ENCODE peak calls at places on chromosomes 1 and 21, in five cellular contexts. K, W, L, I and J are unnamed samples.

GRCh38 chr1:226279498-226279897 is 29.5 kb downstream of the LIN9 start:
- DNase-seq in I (no peak), L (no peak), K (no peak), W (no peak), J (no peak)

GRCh38 chr1:184563308-184563707 is 176.5 kb downstream of the C1orf21 start:
- DNase-seq in W (peak), I (no peak), L (no peak), K (no peak), J (peak)

GRCh38 chr1:13948851-13949490 is 249.0 kb downstream of the PRDM2 start:
- DNase-seq in I (no peak), W (no peak), L (no peak), K (no peak), J (no peak)

GRCh38 chr1:104648269-104648691 is 898.6 kb downstream of the AMY1C start:
- DNase-seq in K (no peak), L (no peak), W (no peak), I (peak), J (peak)

GRCh38 chr1:236978740-236979139 is 25.5 kb downstream of the MT1HL1 start:
- DNase-seq in I (no peak), K (no peak), W (no peak), L (no peak), J (no peak)

GRCh38 chr1:223233410-223234163 is 90.5 kb upstream of the TLR5 start:
- DNase-seq in L (no peak), W (peak), K (peak), I (peak), J (no peak)

GRCh38 chr1:190250368-190250767 is 227.3 kb downstream of the BRINP3 start:
- DNase-seq in I (no peak), L (no peak), W (no peak), K (no peak), J (no peak)

GRCh38 chr1:6756455-6756854 is 28.8 kb upstream of the CAMTA1 start:
- DNase-seq in K (no peak), L (no peak), W (no peak), I (no peak), J (no peak)

GRCh38 chr1:187641015-187641414 is 812.3 kb downstream of the PLA2G4A start:
- DNase-seq in I (peak), K (no peak), W (no peak), L (no peak), J (no peak)

GRCh38 chr1:213138391-213138790 is 87.3 kb downstream of the RPS6KC1 start:
- DNase-seq in I (peak), K (no peak), L (no peak), W (no peak), J (no peak)

GRCh38 chr1:110424699-110425098 is 17.2 kb upstream of the LAMTOR5 start:
- DNase-seq in K (no peak), I (no peak), L (no peak), W (no peak), J (no peak)

GRCh38 chr21:8991088-8991907 is 1530.1 kb upstream of the TPTE start:
- DNase-seq in I (peak), L (no peak), K (peak), W (no peak), J (no peak)

GRCh38 chr1:147504801-147505303 is 36.4 kb upstream of the BCL9 start:
- DNase-seq in W (peak), I (no peak), L (no peak), K (peak), J (peak)

DNA sequence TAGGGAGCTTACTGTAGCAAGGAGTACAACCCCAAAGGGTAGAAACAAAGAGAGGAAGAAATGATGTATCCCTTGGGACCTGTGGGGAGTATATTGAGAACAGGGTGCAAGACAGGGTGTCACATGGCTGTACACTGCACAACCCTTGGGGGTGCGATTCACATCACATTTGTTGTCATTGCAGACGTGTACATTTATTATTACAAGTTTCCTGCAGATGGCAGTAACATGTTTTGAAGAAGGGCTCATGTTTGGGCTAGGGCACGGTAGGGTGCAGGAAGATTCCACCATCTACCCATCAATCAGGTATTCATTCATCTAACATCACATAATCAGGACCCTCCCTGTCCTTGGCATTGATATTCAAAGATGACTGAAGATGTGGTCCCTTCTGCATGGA is 62.5 kb downstream of the NDUFS5 start:
- DNase-seq in I (no peak), W (no peak), L (no peak), K (no peak), J (no peak)
- TF ChIP-seq MXI1 in I (no peak), W (no peak), L (no peak), K (no peak), J (no peak)

GRCh38 chr1:230849451-230850194 is 18.7 kb downstream of the C1orf198 start:
- DNase-seq in L (no peak), W (peak), K (no peak), I (no peak), J (no peak)
- TF ChIP-seq MXI1 in L (no peak), W (no peak), K (no peak), I (no peak), J (no peak)

DNA sequence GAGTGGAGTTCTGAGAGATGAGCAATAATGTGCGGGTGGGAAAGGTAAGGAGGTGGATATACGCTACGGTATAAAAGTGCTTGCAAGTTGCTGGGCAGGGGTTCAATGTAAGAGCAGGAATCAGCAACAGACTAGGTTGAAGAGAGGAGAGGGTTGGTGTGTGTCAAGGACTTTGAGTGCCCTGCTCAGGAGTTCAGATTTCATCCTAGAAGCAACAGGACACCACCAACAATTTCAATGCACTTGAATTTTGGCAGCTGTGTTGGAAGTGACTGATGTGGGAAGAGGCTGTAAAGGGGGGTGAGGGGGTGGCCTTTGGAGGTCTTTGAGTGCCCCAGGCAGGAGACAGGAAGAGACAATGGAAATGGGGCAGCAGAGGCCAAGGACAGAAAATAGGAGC is 57.3 kb downstream of the RHOU start:
- DNase-seq in K (no peak), L (no peak), W (no peak), I (no peak), J (no peak)
- TF ChIP-seq MXI1 in K (no peak), L (no peak), W (no peak), I (no peak), J (no peak)

GRCh38 chr1:151680391-151680790 is 36.2 kb downstream of the CELF3 start:
- DNase-seq in W (peak), I (no peak), L (no peak), K (no peak), J (no peak)

GRCh38 chr1:151681921-151682320 is 34.7 kb downstream of the CELF3 start:
- DNase-seq in L (no peak), W (peak), K (no peak), I (no peak), J (no peak)

GRCh38 chr1:151680812-151681211 is 35.8 kb downstream of the CELF3 start:
- DNase-seq in I (no peak), K (no peak), L (no peak), W (peak), J (no peak)
- TF ChIP-seq MXI1 in I (no peak), K (no peak), L (no peak), W (no peak), J (no peak)

DNA sequence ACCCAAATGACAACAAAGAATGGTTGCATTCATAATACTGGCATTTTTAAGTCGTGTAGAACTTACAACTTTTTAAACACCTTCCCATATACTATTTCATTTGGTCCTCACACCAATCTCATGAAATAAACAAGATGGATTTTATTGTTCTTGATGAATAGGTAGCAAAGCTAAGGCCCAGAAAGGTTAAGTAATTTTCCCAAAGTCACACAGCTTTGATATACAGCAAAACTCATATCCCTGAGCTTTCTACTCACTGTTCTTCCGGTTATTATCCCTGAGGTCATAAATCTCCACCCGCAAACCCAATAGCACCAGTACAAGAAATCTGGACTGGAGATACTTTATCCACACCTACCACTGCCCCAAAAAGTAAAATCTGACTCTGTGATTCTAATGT is 186.2 kb downstream of the RUNX1 start:
- DNase-seq in L (no peak), I (no peak), K (no peak), W (no peak), J (no peak)
- TF ChIP-seq MXI1 in L (no peak), I (no peak), K (no peak), W (no peak), J (no peak)

DNA sequence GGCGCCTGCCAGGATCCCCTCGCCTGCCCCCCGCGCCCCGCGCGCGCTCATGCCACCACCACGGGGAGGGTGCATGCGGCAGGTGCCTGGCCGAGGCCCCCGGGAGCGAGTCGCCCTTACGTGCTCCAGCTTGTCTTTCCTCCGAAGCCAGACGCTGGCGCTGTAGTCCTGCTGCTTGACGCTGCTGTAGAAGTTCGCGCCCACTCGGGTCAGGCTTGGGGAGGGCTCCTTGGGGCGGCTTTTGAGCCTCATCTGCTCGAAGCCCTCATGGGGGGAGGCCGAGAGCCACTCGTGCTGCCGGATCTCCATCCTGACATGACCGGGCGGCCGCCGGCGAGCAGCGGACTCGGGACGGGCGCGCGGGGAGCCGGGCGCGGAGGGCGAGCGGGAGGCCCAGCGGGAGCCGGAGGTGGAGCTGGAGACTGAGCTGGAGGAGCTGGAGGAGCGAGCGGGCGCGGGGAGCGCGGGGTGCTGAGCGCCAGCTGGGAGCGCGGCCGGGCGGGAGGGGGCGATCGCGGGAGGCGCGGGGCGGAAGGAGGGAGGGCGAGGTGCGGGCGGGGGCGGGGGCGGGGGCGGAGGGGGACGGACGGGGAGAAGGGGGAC is 428 bp downstream of the PLD5 start:
- DNase-seq in I (no peak), W (no peak), L (no peak), K (peak), J (peak)
- TF ChIP-seq MXI1 in I (no peak), W (no peak), L (no peak), K (no peak), J (no peak)

GRCh38 chr1:90414201-90414600 is 302.9 kb downstream of the BARHL2 start:
- DNase-seq in I (no peak), K (no peak), L (no peak), W (no peak), J (no peak)
- TF ChIP-seq MXI1 in I (no peak), K (no peak), L (no peak), W (no peak), J (no peak)

GRCh38 chr1:202615501-202616354 is 94.5 kb downstream of the SYT2 start:
- DNase-seq in L (peak), I (no peak), W (peak), K (no peak), J (peak)
- TF ChIP-seq MXI1 in L (peak), I (no peak), W (no peak), K (no peak), J (no peak)

DNA sequence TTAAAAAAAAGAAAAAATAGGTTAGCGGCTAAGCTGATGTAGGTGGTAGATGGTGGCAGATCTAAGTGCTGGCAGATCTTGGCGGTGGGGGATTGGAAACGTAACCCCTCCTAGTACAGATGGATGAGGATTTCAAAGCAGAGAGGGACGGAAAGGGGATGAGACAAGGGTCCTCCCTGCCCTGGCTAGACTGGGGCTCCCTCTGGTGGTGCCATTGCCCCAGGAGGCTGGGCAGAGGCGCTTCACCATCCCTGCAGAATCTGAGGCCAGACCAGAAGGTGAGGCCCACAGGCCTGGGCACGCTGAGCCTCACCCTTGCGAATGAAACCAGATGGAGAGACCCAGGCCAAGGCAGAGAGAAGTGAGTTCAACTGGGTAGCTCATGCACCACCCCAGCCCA is 7.0 kb upstream of the PLEKHA6 start:
- DNase-seq in K (peak), I (no peak), W (no peak), L (no peak), J (peak)
- TF ChIP-seq MXI1 in K (no peak), I (no peak), W (no peak), L (no peak), J (no peak)